ENCODE peak calls at places on chromosomes 2 and 18, in eight cellular contexts. Y is body of pancreas, X is neural progenitor cell, C is natural killer cell, G is AG10803, U is PC-3, Q is stomach, A is choroid plexus epithelial cell. W is an unnamed sample.

GRCh38 chr2:1407950-1408695 is 5.1 kb upstream of the TPO start:
- DNase-seq in Q (no peak), A (no peak), U (no peak), Y (no peak), C (no peak), G (no peak), X (no peak), W (no peak)

GRCh38 chr2:149410701-149411484 is 80.5 kb downstream of the LYPD6 start:
- DNase-seq in A (peak), Y (no peak), U (peak), Q (no peak), X (no peak), G (peak), C (no peak), W (peak)

GRCh38 chr2:199440118-199440517 is 17.6 kb downstream of the SATB2 start:
- DNase-seq in Y (no peak), C (no peak), U (no peak), A (no peak), X (no peak), Q (no peak), G (no peak), W (no peak)

GRCh38 chr2:216574046-216574445 is 59.2 kb upstream of the IGFBP2 start:
- DNase-seq in Q (no peak), G (peak), Y (no peak), A (peak), C (no peak), U (no peak), X (no peak), W (no peak)

GRCh38 chr2:20578266-20578894 is 72.5 kb downstream of the HS1BP3 start:
- DNase-seq in X (no peak), U (no peak), A (no peak), Y (no peak), Q (no peak), C (no peak), G (no peak), W (no peak)

GRCh38 chr2:215435809-215436704 is at the start of gene FN1:
- DNase-seq in A (peak), Q (peak), Y (peak), U (peak), X (peak), C (peak), G (peak), W (peak)

GRCh38 chr18:8469793-8470192 is 139.4 kb upstream of the RAB12 start:
- DNase-seq in X (no peak), G (peak), Q (no peak), A (peak), Y (no peak), U (no peak), C (no peak), W (peak)

GRCh38 chr18:72119082-72119481 is 425.1 kb downstream of the CBLN2 start:
- DNase-seq in U (peak), G (no peak), X (no peak), Q (no peak), Y (no peak), C (no peak), A (no peak), W (no peak)

GRCh38 chr2:64787698-64788097 is 134.0 kb upstream of the SERTAD2 start:
- DNase-seq in Y (no peak), Q (no peak), X (no peak), C (no peak), G (peak), A (peak), U (no peak), W (peak)

GRCh38 chr2:239882335-239882734 is 142.8 kb downstream of the NDUFA10 start:
- DNase-seq in G (peak), C (peak), X (peak), Q (peak), A (peak), Y (peak), U (peak), W (peak)

GRCh38 chr18:80241919-80242777 is 5.2 kb downstream of the PARD6G start:
- DNase-seq in U (no peak), Q (no peak), X (no peak), G (no peak), Y (no peak), A (no peak), C (no peak), W (no peak)

GRCh38 chr18:75558790-75559189 is 131.3 kb upstream of the SMIM21 start:
- DNase-seq in G (no peak), X (no peak), Y (no peak), U (no peak), Q (no peak), C (no peak), A (no peak), W (no peak)

GRCh38 chr2:46657042-46657504 is 177.7 kb downstream of the TMEM247 start:
- DNase-seq in G (peak), A (peak), U (peak), X (peak), Q (no peak), Y (peak), C (no peak), W (peak)

GRCh38 chr2:134314656-134315377 is 60.9 kb downstream of the MGAT5 start:
- DNase-seq in X (no peak), G (no peak), U (no peak), Q (no peak), A (no peak), C (no peak), Y (no peak), W (no peak)

GRCh38 chr2:160574472-160575140 is 81.0 kb upstream of the RBMS1 start:
- DNase-seq in A (peak), X (no peak), Y (no peak), U (peak), Q (no peak), G (peak), C (no peak), W (peak)

GRCh38 chr2:77831068-77831467 is 308.9 kb upstream of the LRRTM4 start:
- DNase-seq in G (no peak), C (no peak), A (no peak), Q (no peak), U (no peak), X (no peak), Y (no peak), W (no peak)

GRCh38 chr2:39837856-39838453 is 58.9 kb upstream of the THUMPD2 start:
- DNase-seq in A (peak), U (peak), C (no peak), G (peak), Q (peak), X (peak), Y (peak), W (peak)

GRCh38 chr2:173588931-173589369 is 234.3 kb downstream of the CDCA7 start:
- DNase-seq in U (peak), G (no peak), C (no peak), Y (no peak), X (no peak), Q (no peak), A (no peak), W (peak)

GRCh38 chr18:12679183-12679786 is 21.4 kb upstream of the SPIRE1 start:
- DNase-seq in Q (no peak), X (no peak), C (no peak), Y (peak), G (peak), U (peak), A (peak), W (peak)

GRCh38 chr18:73136134-73136533 is 268.3 kb upstream of the NETO1 start:
- DNase-seq in A (peak), U (peak), Y (no peak), X (peak), Q (no peak), C (no peak), G (peak), W (peak)

GRCh38 chr18:21112140-21112473 is 494 bp upstream of the ROCK1 start:
- DNase-seq in Q (no peak), U (no peak), C (no peak), G (no peak), Y (no peak), A (no peak), X (no peak), W (no peak)

GRCh38 chr2:57890462-57890861 is 156.1 kb upstream of the VRK2 start:
- DNase-seq in Q (no peak), A (peak), U (peak), X (no peak), Y (no peak), G (peak), C (no peak), W (peak)

GRCh38 chr2:15591373-15591691 is 336 bp upstream of the DDX1 start:
- DNase-seq in A (no peak), Q (no peak), Y (no peak), C (no peak), X (no peak), U (no peak), G (no peak), W (no peak)

GRCh38 chr2:15584316-15584715 is 7.4 kb upstream of the DDX1 start:
- DNase-seq in U (no peak), X (no peak), Y (no peak), G (no peak), C (no peak), A (no peak), Q (no peak), W (no peak)

GRCh38 chr2:15584767-15585469 is 6.8 kb upstream of the DDX1 start:
- DNase-seq in C (no peak), Q (no peak), X (no peak), Y (no peak), U (peak), A (peak), G (no peak), W (no peak)

GRCh38 chr2:15591692-15592463 is at the start of gene DDX1:
- DNase-seq in Y (peak), G (peak), A (peak), C (peak), X (peak), Q (peak), U (peak), W (peak)

DNA sequence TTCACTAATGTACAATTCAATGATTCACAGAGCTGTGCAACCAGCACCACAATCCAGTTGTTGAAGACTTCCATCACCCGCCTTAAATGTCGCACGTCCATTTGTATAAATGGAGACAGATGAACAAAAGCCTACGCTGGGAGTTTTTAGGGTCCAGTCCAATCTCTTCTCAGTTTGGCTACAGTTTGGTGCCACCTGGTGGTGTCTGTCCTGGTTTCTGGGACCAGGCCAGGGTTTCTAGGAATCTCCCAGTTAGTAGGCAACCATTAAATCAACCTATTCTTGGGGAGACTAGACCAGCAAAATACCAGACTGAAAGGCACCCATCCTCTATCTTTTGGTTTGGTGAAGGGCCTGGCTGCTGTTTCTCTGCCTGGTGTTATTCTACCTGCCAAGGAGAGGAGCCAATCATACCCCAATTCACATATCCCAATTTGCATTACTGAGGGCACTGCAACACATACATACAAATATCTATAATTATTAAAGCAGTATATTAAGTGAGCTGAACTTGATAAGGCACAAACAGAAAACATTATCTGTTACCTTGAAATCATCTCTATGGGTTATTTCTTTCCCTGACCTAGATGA is 3.2 kb upstream of the DDX1 start:
- DNase-seq in A (peak), X (peak), Q (peak), G (peak), C (no peak), Y (peak), U (peak), W (peak)
- TF ChIP-seq CTCF in A (peak), X (peak), Q (peak), G (peak), C (no peak), Y (peak), U (peak), W (peak)

DNA sequence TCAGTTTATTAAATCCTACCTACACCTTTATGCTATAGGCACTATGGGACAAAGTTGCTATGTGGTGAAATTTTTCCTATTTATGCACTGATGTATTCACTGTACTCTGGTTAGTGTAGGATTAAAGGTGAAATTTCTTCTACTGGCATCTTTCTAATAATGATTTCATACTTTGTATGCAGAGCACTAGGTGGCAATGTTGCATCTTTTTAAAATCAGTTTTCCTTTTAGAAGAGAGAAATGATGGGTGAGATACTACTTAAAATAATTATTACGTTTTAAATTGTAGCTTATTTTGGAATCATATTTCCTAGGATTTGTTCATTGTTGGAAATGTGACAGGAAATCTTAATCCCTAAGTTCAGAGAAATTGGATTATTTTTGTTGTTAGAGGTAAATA is 150.9 kb downstream of the CD8B2 start:
- DNase-seq in U (peak), G (peak), X (peak), A (peak), C (no peak), Q (no peak), Y (no peak), W (no peak)
- TF ChIP-seq CTCF in U (peak), G (peak), X (peak), A (peak), C (no peak), Q (no peak), Y (peak), W (peak)

GRCh38 chr2:237604960-237605359 is 14.4 kb upstream of the RAB17 start:
- DNase-seq in Y (peak), A (no peak), C (no peak), U (peak), Q (peak), X (no peak), G (peak), W (peak)
- TF ChIP-seq CTCF in Y (no peak), A (peak), C (no peak), U (peak), Q (peak), X (no peak), G (peak), W (no peak)

GRCh38 chr2:53460347-53460746 is 307.3 kb upstream of the CHAC2 start:
- DNase-seq in G (no peak), Y (peak), Q (peak), C (no peak), U (peak), A (peak), X (no peak), W (peak)
- TF ChIP-seq CTCF in G (no peak), Y (no peak), Q (no peak), C (no peak), U (peak), A (no peak), X (no peak), W (peak)

DNA sequence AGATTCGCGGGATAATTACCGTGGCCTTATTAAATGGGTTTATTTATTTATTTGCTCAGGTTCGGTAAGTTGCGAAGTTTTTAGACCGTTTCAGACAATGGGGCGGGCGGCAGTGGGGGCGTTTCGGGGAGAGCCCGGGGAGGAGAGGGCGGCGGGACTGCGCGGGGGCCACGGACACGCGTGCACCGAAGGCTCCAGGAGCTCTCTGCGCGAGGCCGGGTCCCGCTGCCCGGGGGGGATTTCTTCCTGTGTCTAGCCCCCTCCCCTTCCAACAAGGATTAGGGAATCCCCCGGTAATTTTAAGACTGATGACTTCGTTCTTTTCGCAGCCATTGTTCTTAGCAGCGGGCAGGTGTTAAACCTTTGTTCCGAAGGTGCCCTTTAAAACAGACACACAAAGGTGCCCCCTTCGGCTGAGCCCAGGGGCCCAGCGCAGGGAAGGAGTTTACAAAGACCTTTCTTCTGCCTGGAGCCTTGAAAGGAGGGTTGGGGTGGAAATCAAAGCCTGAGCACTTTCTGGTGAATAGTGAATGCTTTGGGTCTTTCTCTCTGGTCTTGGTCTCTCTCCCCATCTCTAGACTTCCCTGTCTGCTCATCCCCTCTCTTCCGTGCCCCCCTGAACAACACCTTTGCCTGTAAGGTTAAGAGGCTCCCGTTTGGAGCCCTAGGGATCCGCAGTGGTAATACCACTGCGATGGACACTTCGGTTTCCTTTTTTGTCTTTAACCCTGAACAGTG is 2.1 kb downstream of the TRIB2 start:
- DNase-seq in U (peak), A (no peak), C (no peak), G (peak), Y (no peak), X (peak), Q (no peak), W (peak)
- TF ChIP-seq CTCF in U (no peak), A (no peak), C (no peak), G (peak), Y (no peak), X (peak), Q (no peak), W (no peak)

GRCh38 chr2:108928660-108929377 is 60.2 kb downstream of the EDAR start:
- DNase-seq in A (no peak), G (no peak), Q (no peak), Y (no peak), U (no peak), C (no peak), X (no peak), W (no peak)
- TF ChIP-seq CTCF in A (no peak), G (no peak), Q (no peak), Y (no peak), U (peak), C (peak), X (no peak), W (no peak)

GRCh38 chr18:45026162-45026561 is 345.5 kb downstream of the SETBP1 start:
- DNase-seq in Y (peak), C (no peak), Q (no peak), A (no peak), U (no peak), G (no peak), X (peak), W (no peak)
- TF ChIP-seq CTCF in Y (no peak), C (no peak), Q (no peak), A (no peak), U (no peak), G (no peak), X (peak), W (no peak)

DNA sequence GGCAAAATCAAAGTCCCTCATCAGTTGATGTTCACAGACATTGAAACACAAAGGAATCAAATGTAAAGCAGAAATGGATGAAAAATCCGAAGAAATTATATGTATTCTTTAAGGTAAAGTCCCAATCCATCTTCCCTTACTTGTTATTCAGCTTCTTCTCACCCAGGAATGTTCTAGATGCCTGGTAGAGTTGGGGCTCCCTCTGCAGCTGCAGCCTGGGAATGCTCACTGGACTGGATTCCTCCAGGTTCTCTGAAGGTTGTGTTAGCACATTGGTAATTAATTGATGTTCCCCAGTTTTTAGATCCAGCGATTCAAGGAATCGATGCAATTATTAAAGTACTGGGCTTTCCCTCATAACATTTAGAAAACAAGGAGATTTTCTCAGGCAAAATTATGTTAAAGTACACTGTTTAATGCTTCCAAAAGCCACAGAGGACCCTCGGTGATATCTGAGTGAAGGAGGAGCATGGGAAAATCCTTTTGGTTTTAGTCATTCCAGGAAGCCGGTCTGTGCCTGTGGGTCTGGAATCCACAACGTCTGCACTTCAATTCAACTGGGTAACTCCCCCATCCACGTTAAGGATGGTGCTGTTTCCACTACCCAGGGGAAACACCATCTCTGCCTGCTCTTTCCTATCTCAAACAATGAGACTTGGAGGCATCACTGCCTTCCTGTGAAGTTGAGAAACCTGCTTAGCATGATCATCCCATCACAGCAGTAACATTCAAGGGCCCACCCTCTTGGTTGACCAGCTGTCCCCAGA is 22.0 kb downstream of the NTSR2 start:
- DNase-seq in Q (no peak), G (peak), C (no peak), A (peak), Y (no peak), U (no peak), X (no peak), W (peak)
- TF ChIP-seq CTCF in Q (no peak), G (peak), C (no peak), A (peak), Y (no peak), U (peak), X (peak), W (peak)

GRCh38 chr2:33347856-33348255 is 128.6 kb upstream of the RASGRP3 start:
- DNase-seq in Q (no peak), U (no peak), A (no peak), Y (no peak), X (no peak), C (no peak), G (no peak), W (no peak)

GRCh38 chr2:33354981-33355380 is 121.5 kb upstream of the RASGRP3 start:
- DNase-seq in U (peak), C (no peak), Q (no peak), Y (no peak), X (no peak), A (peak), G (peak), W (no peak)

GRCh38 chr2:33350632-33351031 is 125.8 kb upstream of the RASGRP3 start:
- DNase-seq in A (no peak), G (no peak), Y (no peak), C (no peak), Q (no peak), X (no peak), U (no peak), W (no peak)
- TF ChIP-seq CTCF in A (no peak), G (no peak), Y (no peak), C (no peak), Q (no peak), X (no peak), U (no peak), W (no peak)

W was measured in MCF 10A.